ENCODE peak calls at places on chromosomes 2 and 18, in four cellular contexts. U is NB4, K is HepG2, N is A549. S is an unnamed sample.

GRCh38 chr18:60978338-60978737 is 354.9 kb upstream of the CDH20 start:
- DNase-seq in K (no peak), U (no peak), N (no peak), S (peak; percentile 93)

GRCh38 chr2:175025946-175026345 is 20.8 kb upstream of the CHN1 start:
- DNase-seq in K (no peak), N (no peak), U (no peak), S (no peak)

GRCh38 chr2:235669269-235669831 is 175.5 kb downstream of the AGAP1 start:
- DNase-seq in U (no peak), K (peak; percentile 69), N (peak; percentile 82), S (peak; percentile 35)

GRCh38 chr2:106089611-106090010 is 104.5 kb downstream of the UXS1 start:
- DNase-seq in U (no peak), N (no peak), K (no peak), S (no peak)

GRCh38 chr18:32238635-32239268 is 48.9 kb downstream of the MEP1B start:
- DNase-seq in K (no peak), N (no peak), U (no peak), S (no peak)

GRCh38 chr2:157777425-157777824 is 98.7 kb downstream of the ACVR1 start:
- DNase-seq in U (peak; percentile 42), N (peak; percentile 56), K (peak; percentile 55), S (peak; percentile 74)

GRCh38 chr2:64542071-64543005 is 18.2 kb downstream of the AFTPH start:
- DNase-seq in K (peak; percentile 66), N (peak; percentile 22), U (no peak), S (no peak)

GRCh38 chr2:162475661-162476060 is 131.7 kb downstream of the GCA start:
- DNase-seq in K (no peak), N (no peak), U (no peak), S (no peak)

GRCh38 chr2:168353251-168353650 is 102.8 kb upstream of the CERS6 start:
- DNase-seq in N (no peak), K (no peak), U (no peak), S (no peak)

GRCh38 chr2:73163522-73164367 is 38.6 kb upstream of the NOTO start:
- DNase-seq in U (peak; percentile 77), N (peak; percentile 82), K (peak; percentile 71), S (peak; percentile 84)

GRCh38 chr18:55093808-55094207 is 134.5 kb upstream of the CCDC68 start:
- DNase-seq in U (no peak), K (no peak), N (no peak), S (no peak)

GRCh38 chr18:46456691-46457090 is 200.3 kb downstream of the LOXHD1 start:
- DNase-seq in N (no peak), U (no peak), K (no peak), S (no peak)

GRCh38 chr2:181454990-181455520 is 2.1 kb upstream of the ITGA4 start:
- DNase-seq in K (no peak), U (peak; percentile 55), N (no peak), S (no peak)

GRCh38 chr2:234873828-234874173 is 78.0 kb upstream of the SH3BP4 start:
- DNase-seq in N (peak; percentile 33), U (no peak), K (no peak), S (peak; percentile 35)

GRCh38 chr2:112345030-112346027 is 69.9 kb downstream of the ZC3H6 start:
- DNase-seq in K (peak; percentile 20), N (peak; percentile 17), U (no peak), S (no peak)

GRCh38 chr18:23209031-23209430 is 73.7 kb downstream of the CABLES1 start:
- DNase-seq in N (no peak), U (no peak), K (peak; percentile 53), S (no peak)

GRCh38 chr18:33696332-33697162 is 118.5 kb downstream of the ASXL3 start:
- DNase-seq in K (no peak), U (no peak), N (no peak), S (no peak)

GRCh38 chr18:57446322-57446721 is 11.1 kb downstream of the ONECUT2 start:
- DNase-seq in N (peak; percentile 58), U (peak; percentile 38), K (peak; percentile 31), S (no peak)

GRCh38 chr2:148876589-148877402 is 1.8 kb downstream of the KIF5C start:
- DNase-seq in U (no peak), K (peak; percentile 65), N (no peak), S (no peak)

GRCh38 chr2:45684756-45685155 is 33.3 kb downstream of the PRKCE start:
- DNase-seq in K (no peak), N (no peak), U (no peak), S (no peak)

GRCh38 chr2:9138507-9139085 is 68.0 kb upstream of the ASAP2 start:
- DNase-seq in K (no peak), N (peak; percentile 61), U (peak; percentile 37), S (peak; percentile 32)

GRCh38 chr2:160596431-160596830 is 102.8 kb upstream of the RBMS1 start:
- DNase-seq in K (no peak), N (no peak), U (no peak), S (no peak)

GRCh38 chr18:22683196-22683676 is 249.9 kb upstream of the RBBP8 start:
- DNase-seq in N (peak; percentile 96), U (no peak), K (peak; percentile 58), S (peak; percentile 58)

GRCh38 chr2:226117506-226118065 is 682.0 kb downstream of the IRS1 start:
- DNase-seq in N (no peak), K (no peak), U (no peak), S (no peak)

GRCh38 chr2:621303-622099 is 55.7 kb downstream of the TMEM18 start:
- DNase-seq in U (no peak), K (no peak), N (no peak), S (no peak)

GRCh38 chr2:71831208-71831577 is 316.5 kb downstream of the CYP26B1 start:
- DNase-seq in N (peak; percentile 56), U (no peak), K (no peak), S (peak; percentile 27)

GRCh38 chr18:47780011-47780725 is 150.3 kb downstream of the SMAD2 start:
- DNase-seq in U (no peak), K (no peak), N (no peak), S (no peak)

GRCh38 chr2:72678036-72678435 is 147.8 kb downstream of the EXOC6B start:
- DNase-seq in N (no peak), U (no peak), K (no peak), S (no peak)

GRCh38 chr2:165082479-165082878 is 121.4 kb downstream of the SCN3A start:
- DNase-seq in U (no peak), K (no peak), N (no peak), S (no peak)

GRCh38 chr2:101064868-101065549 is 62.9 kb downstream of the RPL31 start:
- DNase-seq in N (peak; percentile 87), K (peak; percentile 98), U (no peak), S (peak; percentile 68)
- TF ChIP-seq MYC in N (no peak), K (no peak), U (no peak), S (no peak)

GRCh38 chr2:239062743-239063142 is 214.9 kb downstream of the TWIST2 start:
- DNase-seq in U (no peak), N (no peak), K (no peak), S (no peak)

GRCh38 chr2:239060676-239061075 is 212.8 kb downstream of the TWIST2 start:
- DNase-seq in U (no peak), N (no peak), K (no peak), S (no peak)

GRCh38 chr2:239059854-239060253 is 212.0 kb downstream of the TWIST2 start:
- DNase-seq in N (no peak), U (no peak), K (no peak), S (no peak)

GRCh38 chr2:239061121-239061666 is 213.3 kb downstream of the TWIST2 start:
- DNase-seq in N (no peak), K (no peak), U (no peak), S (no peak)

DNA sequence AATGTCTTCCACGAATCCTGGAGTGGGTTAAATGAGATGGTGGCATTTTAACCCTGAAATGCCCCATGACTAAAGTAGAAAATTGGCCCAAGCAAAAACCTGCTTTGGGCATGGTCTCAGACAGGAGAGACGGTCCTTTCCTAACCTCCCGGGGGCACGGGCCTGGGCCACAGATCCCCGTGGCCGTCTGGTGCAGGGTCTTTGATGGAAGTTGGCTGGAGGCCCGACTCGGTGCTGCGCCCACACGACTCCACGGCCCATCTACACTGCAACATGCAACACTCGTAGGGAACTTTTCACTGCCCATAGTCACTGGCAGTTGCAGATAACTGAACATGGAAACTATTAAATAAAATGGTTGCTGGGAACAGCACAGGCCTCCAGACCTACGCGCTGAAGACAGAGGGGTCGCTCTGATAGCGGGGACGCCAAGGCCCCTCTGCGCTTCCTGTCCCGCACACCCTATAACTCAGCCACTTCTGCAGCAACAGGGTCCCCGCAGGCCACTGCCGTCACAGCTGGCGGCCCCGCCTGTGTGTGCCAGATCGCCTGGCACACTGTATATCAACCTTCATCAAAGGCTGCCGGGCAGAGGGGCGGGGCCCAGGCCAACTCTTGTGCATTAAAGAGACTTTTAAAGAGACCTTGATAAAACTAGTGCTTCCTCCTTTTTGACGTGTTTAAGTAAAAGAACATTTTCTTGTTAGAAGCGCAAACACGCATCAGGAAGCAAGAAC is 214.1 kb downstream of the TWIST2 start:
- DNase-seq in N (no peak), K (no peak), U (no peak), S (no peak)
- TF ChIP-seq MYC in N (no peak), K (no peak), U (no peak), S (no peak)

GRCh38 chr2:95275151-95275515 is 884 bp downstream of the PROM2 start:
- DNase-seq in N (no peak), U (no peak), K (no peak), S (no peak)
- TF ChIP-seq MYC in N (no peak), U (no peak), K (no peak), S (no peak)

GRCh38 chr2:103615706-103616105 is 853.9 kb downstream of the TMEM182 start:
- DNase-seq in K (no peak), U (no peak), N (no peak), S (no peak)

DNA sequence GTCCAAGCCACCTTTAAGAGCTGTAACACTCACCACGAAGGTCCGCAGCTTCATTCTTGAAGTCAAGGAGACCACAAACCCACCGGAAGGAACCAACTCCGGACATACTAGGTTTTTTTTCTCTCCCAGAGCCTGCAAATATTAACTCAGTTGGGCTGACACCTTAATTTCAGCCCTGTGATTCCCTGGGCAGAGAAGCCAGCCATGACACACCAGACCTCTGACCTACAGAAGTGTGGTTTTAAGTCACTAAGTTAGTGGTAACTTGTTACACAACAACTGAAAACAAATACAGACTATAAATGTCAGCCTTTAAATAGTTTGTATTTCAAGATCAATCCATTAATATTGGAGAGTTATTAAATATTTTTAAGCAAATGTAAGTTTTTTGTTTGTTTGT is 855.1 kb downstream of the TMEM182 start:
- DNase-seq in N (no peak), K (no peak), U (no peak), S (no peak)
- TF ChIP-seq MYC in N (no peak), K (no peak), U (no peak), S (no peak)

DNA sequence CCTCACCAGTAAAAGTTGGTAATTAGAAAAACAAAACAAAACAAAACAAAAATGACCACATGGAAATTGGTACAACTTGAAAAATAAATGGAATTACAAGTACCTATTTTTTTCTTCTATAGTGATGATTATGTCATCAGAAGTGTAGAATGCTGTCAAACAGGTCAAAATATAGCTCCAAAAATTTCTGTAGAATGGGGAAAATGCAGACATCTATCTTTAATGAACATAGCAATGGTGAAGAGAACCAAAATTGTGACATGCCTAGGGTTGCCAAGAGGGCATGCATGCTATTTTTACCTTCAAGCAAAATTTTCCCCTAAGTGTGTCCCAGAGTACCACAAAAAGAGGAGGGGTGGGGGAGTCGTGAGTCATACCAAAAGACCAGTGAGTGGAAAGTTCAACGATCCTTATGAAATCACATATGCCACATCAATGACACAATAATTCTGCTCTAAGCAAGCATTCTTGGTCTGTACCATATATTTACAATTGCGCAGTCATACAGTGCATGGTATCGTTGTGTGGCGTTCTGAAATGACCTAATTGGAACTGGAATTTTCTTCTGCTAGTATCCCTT is 1436.4 kb downstream of the SUCLG1 start:
- DNase-seq in K (no peak), U (peak; percentile 21), N (no peak), S (no peak)
- TF ChIP-seq MYC in K (no peak), U (no peak), N (no peak), S (no peak)

S was measured in endothelial cell of umbilical vein.